ENCODE peak calls at places on chromosome 1, in nine cellular contexts. R, E, B, T, P, X, G, H and Y are unnamed samples.

GRCh38 chr1:168473164-168473563 is 70.6 kb downstream of the XCL2 start:
- DNase-seq in T (no peak), B (no peak), X (no peak), E (no peak), G (no peak), R (no peak), P (no peak), H (no peak), Y (no peak)

GRCh38 chr1:32142446-32143301 is 34.8 kb downstream of the KPNA6 start:
- DNase-seq in H (no peak), X (no peak), B (no peak), P (peak), G (peak), E (no peak), R (peak), T (no peak), Y (no peak)

GRCh38 chr1:55813619-55814018 is 598.5 kb upstream of the USP24 start:
- DNase-seq in X (no peak), G (no peak), E (no peak), T (no peak), P (peak), H (no peak), R (no peak), B (no peak), Y (no peak)

GRCh38 chr1:158150512-158150911 is 30.2 kb upstream of the CD1D start:
- DNase-seq in P (no peak), G (no peak), T (no peak), H (no peak), X (no peak), R (no peak), B (no peak), E (no peak), Y (no peak)

GRCh38 chr1:35428360-35428759 is 128.8 kb downstream of the KIAA0319L start:
- DNase-seq in B (no peak), R (no peak), G (no peak), T (no peak), X (no peak), H (no peak), P (no peak), E (no peak), Y (no peak)

GRCh38 chr1:47405697-47406096 is 10.4 kb upstream of the FOXE3 start:
- DNase-seq in R (no peak), G (no peak), E (no peak), H (no peak), X (no peak), T (no peak), P (no peak), B (no peak), Y (no peak)

GRCh38 chr1:167881069-167881468 is 32.9 kb downstream of the ADCY10 start:
- DNase-seq in G (no peak), H (no peak), B (no peak), E (no peak), P (no peak), R (no peak), X (no peak), T (no peak), Y (no peak)

GRCh38 chr1:11594222-11594621 is 60.0 kb downstream of the FBXO2 start:
- DNase-seq in H (no peak), X (no peak), T (no peak), P (no peak), R (no peak), G (peak), B (peak), E (no peak), Y (peak)

GRCh38 chr1:27166929-27167328 is 12.0 kb upstream of the SLC9A1 start:
- DNase-seq in R (no peak), H (no peak), P (no peak), E (no peak), G (no peak), T (no peak), X (no peak), B (no peak), Y (no peak)

GRCh38 chr1:215476541-215476940 is 90.6 kb upstream of the KCTD3 start:
- DNase-seq in X (no peak), T (no peak), B (no peak), R (no peak), E (no peak), H (no peak), P (no peak), G (no peak), Y (no peak)

GRCh38 chr1:42264791-42265190 is 70.2 kb downstream of the FOXJ3 start:
- DNase-seq in E (no peak), G (no peak), T (no peak), X (no peak), P (no peak), R (no peak), B (no peak), H (no peak), Y (no peak)

GRCh38 chr1:82161651-82162238 is 361.0 kb downstream of the ADGRL2 start:
- DNase-seq in B (no peak), P (no peak), E (no peak), H (no peak), G (no peak), T (no peak), X (no peak), R (no peak), Y (no peak)

GRCh38 chr1:108043712-108044111 is 78.7 kb upstream of the VAV3 start:
- DNase-seq in B (no peak), R (no peak), H (no peak), X (no peak), G (no peak), P (no peak), E (no peak), T (no peak), Y (no peak)

GRCh38 chr1:34681481-34682451 is 73.1 kb upstream of the GJB5 start:
- DNase-seq in H (no peak), E (peak), T (no peak), X (no peak), G (peak), R (peak), B (peak), P (peak), Y (peak)

GRCh38 chr1:148264374-148265276 is 112.5 kb upstream of the NBPF11 start:
- DNase-seq in B (peak), X (no peak), P (no peak), G (peak), R (no peak), T (no peak), E (no peak), H (no peak), Y (no peak)

GRCh38 chr1:56397811-56398231 is 181.5 kb downstream of the PLPP3 start:
- DNase-seq in B (no peak), G (no peak), T (no peak), H (no peak), X (no peak), R (no peak), E (no peak), P (no peak), Y (no peak)

GRCh38 chr1:150061632-150062101 is 5.9 kb upstream of the VPS45 start:
- DNase-seq in H (no peak), X (no peak), P (no peak), E (no peak), R (no peak), B (no peak), G (no peak), T (no peak), Y (no peak)

GRCh38 chr1:204261746-204262505 is 48.1 kb upstream of the GOLT1A start:
- DNase-seq in T (no peak), R (no peak), P (no peak), H (no peak), B (no peak), E (no peak), G (no peak), X (no peak), Y (no peak)